ENCODE peak calls at places on chromosomes 12 and 14, in five cellular contexts. A is epithelial cell of esophagus; Q is naive thymus-derived CD8-positive, alpha-beta T cell; P is effector CD8-positive, alpha-beta T cell; E is NCI-H510A treated with DMSO at 0.1 percent for 48 hours. G is an unnamed sample.

GRCh38 chr14:97329701-97330100 is 532.5 kb downstream of the VRK1 start:
- DNase-seq in A (no peak), Q (no peak), P (no peak), E (no peak), G (no peak)

GRCh38 chr14:77988966-77989365 is 181.2 kb upstream of the NRXN3 start:
- DNase-seq in A (peak), Q (no peak), P (no peak), E (no peak), G (no peak)

GRCh38 chr12:54975875-54976274 is 8.7 kb downstream of the TESPA1 start:
- DNase-seq in A (no peak), Q (no peak), P (no peak), E (no peak), G (no peak)

GRCh38 chr14:99436247-99437180 is 44.1 kb downstream of the SETD3 start:
- DNase-seq in A (no peak), Q (no peak), P (no peak), E (no peak), G (no peak)

GRCh38 chr12:1171657-1172056 is 180.6 kb downstream of the ERC1 start:
- DNase-seq in A (peak), Q (no peak), P (no peak), E (peak), G (no peak)

GRCh38 chr14:31206536-31207286 is 882 bp downstream of the HECTD1 start:
- DNase-seq in A (peak), Q (peak), P (peak), E (peak), G (no peak)

GRCh38 chr14:104827173-104828055 is 26.5 kb downstream of the ZBTB42 start:
- DNase-seq in A (peak), Q (peak), P (peak), E (peak), G (peak)

GRCh38 chr14:104298458-104298857 is 160.1 kb downstream of the KIF26A start:
- DNase-seq in A (no peak), Q (no peak), P (no peak), E (no peak), G (no peak)

GRCh38 chr14:22551597-22551982 is 37.4 kb downstream of the DAD1 start:
- DNase-seq in A (no peak), Q (no peak), P (no peak), E (no peak), G (no peak)

GRCh38 chr12:57236925-57237652 is 7.6 kb downstream of the SHMT2 start:
- DNase-seq in A (no peak), Q (no peak), P (no peak), E (no peak), G (no peak)

GRCh38 chr12:42790761-42791151 is 201.2 kb upstream of the PRICKLE1 start:
- DNase-seq in A (peak), Q (no peak), P (no peak), E (no peak), G (no peak)

GRCh38 chr14:25406818-25407217 is 356.9 kb upstream of the STXBP6 start:
- DNase-seq in A (peak), Q (no peak), P (no peak), E (peak), G (no peak)

GRCh38 chr12:74526535-74526934 is 11.1 kb upstream of the ATXN7L3B start:
- DNase-seq in A (no peak), Q (no peak), P (no peak), E (no peak), G (no peak)

GRCh38 chr14:22794533-22794932 is 20.7 kb downstream of the SLC7A7 start:
- DNase-seq in A (no peak), Q (no peak), P (no peak), E (no peak), G (no peak)

GRCh38 chr12:24201258-24201970 is 251.9 kb upstream of the SOX5 start:
- DNase-seq in A (no peak), Q (no peak), P (no peak), E (no peak), G (no peak)

GRCh38 chr14:39025250-39025809 is 77.7 kb downstream of the SEC23A start:
- DNase-seq in A (no peak), Q (no peak), P (no peak), E (no peak), G (no peak)

GRCh38 chr12:132393245-132393795 is 63.9 kb upstream of the GALNT9 start:
- DNase-seq in A (no peak), Q (no peak), P (no peak), E (no peak), G (peak)

GRCh38 chr14:64705406-64706118 is 1.3 kb downstream of the PLEKHG3 start:
- DNase-seq in A (no peak), Q (no peak), P (no peak), E (no peak), G (no peak)

GRCh38 chr12:1034726-1035457 is 43.9 kb downstream of the ERC1 start:
- DNase-seq in A (no peak), Q (no peak), P (no peak), E (no peak), G (no peak)

GRCh38 chr14:22977434-22977683 is 5.0 kb downstream of the AJUBA start:
- DNase-seq in A (no peak), Q (no peak), P (no peak), E (no peak), G (no peak)